ENCODE peak calls at places on chromosomes 5 and 9, in five cellular contexts. One of them, this sample, is unnamed.
A peak's percentile ranks its signal among the peaks of the same experiment; 100 is the strongest.

GRCh38 chr9:89528540-89528939 is 30.6 kb upstream of the SEMA4D start:
- DNase-seq in right lobe of liver: no peak
- DNase-seq in testis: no peak
- DNase-seq in heart left ventricle: no peak
- DNase-seq in ovary: no peak
- DNase-seq in this sample: no peak

GRCh38 chr9:96619109-96619435 is 571 bp downstream of the CDC14B start:
- DNase-seq in right lobe of liver: peak; percentile 48
- DNase-seq in testis: peak; percentile 24
- DNase-seq in heart left ventricle: no peak
- DNase-seq in ovary: peak; percentile 10
- DNase-seq in this sample: peak; percentile 68

GRCh38 chr9:121450241-121450640 is 49.4 kb downstream of the GGTA1 start:
- DNase-seq in right lobe of liver: no peak
- DNase-seq in testis: no peak
- DNase-seq in heart left ventricle: no peak
- DNase-seq in ovary: no peak
- DNase-seq in this sample: no peak

GRCh38 chr5:53027913-53028312 is 38.8 kb downstream of the ITGA2 start:
- DNase-seq in right lobe of liver: no peak
- DNase-seq in testis: no peak
- DNase-seq in heart left ventricle: no peak
- DNase-seq in ovary: no peak
- DNase-seq in this sample: no peak

GRCh38 chr9:95626885-95627558 is 110.3 kb upstream of the PTCH1 start:
- DNase-seq in right lobe of liver: no peak
- DNase-seq in testis: no peak
- DNase-seq in heart left ventricle: peak; percentile 76
- DNase-seq in ovary: no peak
- DNase-seq in this sample: peak; percentile 70

GRCh38 chr5:86074297-86074696 is 543.4 kb upstream of the COX7C start:
- DNase-seq in right lobe of liver: no peak
- DNase-seq in testis: no peak
- DNase-seq in heart left ventricle: no peak
- DNase-seq in ovary: no peak
- DNase-seq in this sample: no peak

GRCh38 chr9:3237121-3237520 is 288.7 kb downstream of the RFX3 start:
- DNase-seq in right lobe of liver: no peak
- DNase-seq in testis: no peak
- DNase-seq in heart left ventricle: no peak
- DNase-seq in ovary: no peak
- DNase-seq in this sample: no peak

GRCh38 chr9:37309136-37309535 is 113.4 kb upstream of the GRHPR start:
- DNase-seq in right lobe of liver: no peak
- DNase-seq in testis: no peak
- DNase-seq in heart left ventricle: no peak
- DNase-seq in ovary: no peak
- DNase-seq in this sample: no peak

GRCh38 chr5:138466900-138467710 is 1.8 kb downstream of the EGR1 start:
- DNase-seq in right lobe of liver: no peak
- DNase-seq in testis: no peak
- DNase-seq in heart left ventricle: no peak
- DNase-seq in ovary: peak; percentile 37
- DNase-seq in this sample: no peak

GRCh38 chr5:133698646-133699526 is 86.5 kb upstream of the FSTL4 start:
- DNase-seq in right lobe of liver: no peak
- DNase-seq in testis: no peak
- DNase-seq in heart left ventricle: no peak
- DNase-seq in ovary: no peak
- DNase-seq in this sample: peak; percentile 25

GRCh38 chr5:98768160-98769005 is 5.1 kb upstream of the RGMB start:
- DNase-seq in right lobe of liver: peak; percentile 48
- DNase-seq in testis: peak; percentile 55
- DNase-seq in heart left ventricle: peak; percentile 51
- DNase-seq in ovary: peak; percentile 39
- DNase-seq in this sample: no peak

GRCh38 chr5:15487228-15487627 is 12.8 kb upstream of the FBXL7 start:
- DNase-seq in right lobe of liver: no peak
- DNase-seq in testis: no peak
- DNase-seq in heart left ventricle: no peak
- DNase-seq in ovary: no peak
- DNase-seq in this sample: no peak

GRCh38 chr5:102959055-102959454 is 160.9 kb downstream of the GIN1 start:
- DNase-seq in right lobe of liver: no peak
- DNase-seq in testis: no peak
- DNase-seq in heart left ventricle: no peak
- DNase-seq in ovary: no peak
- DNase-seq in this sample: no peak

GRCh38 chr5:172728481-172729241 is 42.3 kb downstream of the DUSP1 start:
- DNase-seq in right lobe of liver: no peak
- DNase-seq in testis: no peak
- DNase-seq in heart left ventricle: peak; percentile 21
- DNase-seq in ovary: no peak
- DNase-seq in this sample: no peak

GRCh38 chr5:172953776-172954189 is 5.4 kb upstream of the RPL26L1 start:
- DNase-seq in right lobe of liver: no peak
- DNase-seq in testis: no peak
- DNase-seq in heart left ventricle: no peak
- DNase-seq in ovary: no peak
- DNase-seq in this sample: no peak

GRCh38 chr5:92637247-92637646 is 943.8 kb downstream of the NR2F1-AS1 start:
- DNase-seq in right lobe of liver: no peak
- DNase-seq in testis: no peak
- DNase-seq in heart left ventricle: no peak
- DNase-seq in ovary: no peak
- DNase-seq in this sample: no peak

GRCh38 chr5:72441861-72442540 is 65.2 kb downstream of the ZNF366 start:
- DNase-seq in right lobe of liver: no peak
- DNase-seq in testis: no peak
- DNase-seq in heart left ventricle: no peak
- DNase-seq in ovary: no peak
- DNase-seq in this sample: no peak

GRCh38 chr5:160119142-160119904 is at the start of gene PWWP2A:
- DNase-seq in right lobe of liver: peak; percentile 100
- DNase-seq in testis: peak; percentile 100
- DNase-seq in heart left ventricle: peak; percentile 98
- DNase-seq in ovary: peak; percentile 99
- DNase-seq in this sample: peak; percentile 100

GRCh38 chr5:160116991-160117390 is 2.3 kb downstream of the PWWP2A start:
- DNase-seq in right lobe of liver: no peak
- DNase-seq in testis: no peak
- DNase-seq in heart left ventricle: no peak
- DNase-seq in ovary: no peak
- DNase-seq in this sample: peak; percentile 28

GRCh38 chr5:160119905-160120266 is 636 bp upstream of the PWWP2A start:
- DNase-seq in right lobe of liver: no peak
- DNase-seq in testis: no peak
- DNase-seq in heart left ventricle: no peak
- DNase-seq in ovary: no peak
- DNase-seq in this sample: no peak

DNA sequence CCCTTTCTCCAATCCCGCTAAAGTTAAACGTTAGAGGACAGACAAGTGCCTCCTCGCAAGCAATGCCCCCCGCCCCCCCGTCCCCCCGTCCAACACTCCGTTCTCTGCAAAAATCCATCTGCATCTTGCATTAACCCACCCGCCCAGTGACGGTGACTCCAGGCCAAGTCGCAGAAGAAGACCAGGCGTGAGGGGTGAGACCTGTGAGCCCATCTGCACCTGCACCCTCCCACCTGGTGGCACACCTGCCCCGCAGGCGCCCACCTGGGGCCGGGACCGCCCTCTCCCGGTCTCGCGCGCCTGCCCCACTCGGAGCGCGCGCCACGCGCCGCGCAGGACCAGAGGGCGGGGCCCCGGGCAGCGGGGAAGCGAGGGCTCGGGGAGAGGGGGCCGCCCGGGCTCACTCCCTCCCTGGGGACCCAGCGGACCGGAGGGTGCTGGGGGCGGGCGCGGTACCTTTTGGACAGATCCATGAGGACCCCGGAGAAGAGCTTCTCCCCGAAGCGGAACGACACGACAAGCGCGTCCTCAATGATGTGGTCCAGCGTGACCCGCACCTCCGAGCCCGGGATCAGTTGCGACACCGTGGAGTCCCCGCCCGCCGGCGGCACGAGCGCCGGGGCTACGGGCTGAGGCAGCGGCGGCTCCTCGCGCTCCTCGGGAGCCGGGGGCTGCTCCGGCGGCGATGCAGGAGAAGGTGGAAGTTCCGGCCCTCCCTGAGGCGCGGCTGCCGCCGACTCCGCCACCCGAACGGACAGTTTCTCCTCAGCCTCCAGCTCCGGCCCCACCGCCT is 705 bp downstream of the PWWP2A start:
- DNase-seq in right lobe of liver: peak; percentile 70
- DNase-seq in testis: peak; percentile 51
- DNase-seq in heart left ventricle: peak; percentile 77
- DNase-seq in ovary: peak; percentile 60
- DNase-seq in this sample: peak; percentile 85
- TF ChIP-seq POLR2A in right lobe of liver: no peak
- TF ChIP-seq POLR2A in testis: no peak
- TF ChIP-seq POLR2A in heart left ventricle: no peak
- TF ChIP-seq POLR2A in ovary: no peak
- TF ChIP-seq POLR2A in this sample: no peak

DNA sequence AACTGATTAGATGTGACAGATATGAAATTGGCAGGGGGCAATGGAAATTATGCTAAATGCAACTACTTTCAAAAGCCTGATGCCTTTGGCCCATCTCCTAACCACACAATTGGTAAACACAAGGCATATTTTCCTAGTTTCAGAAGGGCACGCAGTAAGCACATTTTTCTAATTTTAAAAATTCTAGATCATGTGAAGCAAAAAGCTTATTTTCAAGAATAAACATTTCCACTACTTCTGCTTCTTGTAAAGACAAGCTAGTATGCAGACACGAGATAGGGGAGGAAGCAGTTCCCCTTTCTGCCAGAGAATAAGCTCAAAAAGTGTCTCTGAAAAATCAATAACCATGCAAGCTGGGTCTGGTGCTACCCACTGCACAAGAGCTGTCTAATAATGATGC is 67.7 kb downstream of the ABCA1 start:
- DNase-seq in right lobe of liver: no peak
- DNase-seq in testis: no peak
- DNase-seq in heart left ventricle: no peak
- DNase-seq in ovary: no peak
- DNase-seq in this sample: no peak
- H3K27ac ChIP-seq in right lobe of liver: peak overlapping the region; percentile 9
- H3K27ac ChIP-seq in testis: no peak overlapping the region
- H3K27ac ChIP-seq in heart left ventricle: no peak overlapping the region
- H3K27ac ChIP-seq in ovary: no peak overlapping the region
- H3K27ac ChIP-seq in this sample: no peak overlapping the region

GRCh38 chr5:140258873-140259272 is 44.0 kb downstream of the PFDN1 start:
- DNase-seq in right lobe of liver: no peak
- DNase-seq in testis: no peak
- DNase-seq in heart left ventricle: no peak
- DNase-seq in ovary: no peak
- DNase-seq in this sample: no peak
- H3K9me3 ChIP-seq in right lobe of liver: no peaks in the 10 kb centered on the region
- H3K9me3 ChIP-seq in testis: no peaks in the 10 kb centered on the region
- H3K9me3 ChIP-seq in heart left ventricle: no peaks in the 10 kb centered on the region
- H3K9me3 ChIP-seq in ovary: no peaks in the 10 kb centered on the region
- H3K9me3 ChIP-seq in this sample: no peaks in the 10 kb centered on the region

DNA sequence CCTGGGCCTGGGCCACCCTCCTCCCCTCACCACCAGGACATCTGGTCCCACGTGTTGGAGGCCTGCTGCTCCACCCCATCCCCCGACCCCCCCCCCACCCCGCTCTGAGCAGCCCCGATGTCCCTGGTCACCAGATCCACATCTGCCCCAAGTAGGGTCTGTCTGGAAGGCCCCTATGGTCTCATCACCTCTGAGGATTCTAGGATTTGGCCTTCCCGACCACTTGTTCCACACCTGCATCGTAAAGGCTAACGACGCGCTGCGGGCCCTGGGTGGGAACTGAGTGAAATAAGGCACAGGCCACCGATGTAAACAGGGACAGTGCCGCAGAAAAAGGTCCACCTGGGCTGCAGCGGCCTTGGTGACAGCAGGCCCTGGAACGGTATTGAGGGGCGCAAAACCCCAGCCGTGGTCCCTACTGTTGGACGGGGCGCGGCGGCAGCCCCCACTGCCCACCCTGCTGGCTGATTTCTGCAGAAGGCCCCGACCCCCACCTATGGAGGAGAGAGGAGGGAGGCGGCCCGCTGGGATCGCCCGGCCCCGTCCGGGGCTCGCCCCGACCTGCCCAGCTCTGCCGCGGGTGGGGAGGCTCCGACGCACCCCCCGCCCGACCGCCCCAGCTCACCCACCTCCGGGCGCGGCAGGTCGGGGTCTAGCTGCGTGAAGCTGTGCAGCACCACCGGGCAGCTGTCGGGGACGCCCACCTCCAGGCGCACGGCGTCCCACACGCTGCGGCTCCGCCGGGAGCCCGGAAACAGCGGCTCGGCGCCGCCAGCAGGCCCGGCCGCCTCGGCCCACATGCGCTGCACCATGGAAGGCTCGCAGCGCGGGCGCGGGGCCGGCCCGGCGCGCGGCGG is 469 bp downstream of the RALGDS start:
- DNase-seq in right lobe of liver: no peak
- DNase-seq in testis: no peak
- DNase-seq in heart left ventricle: no peak
- DNase-seq in ovary: no peak
- DNase-seq in this sample: peak; percentile 75
- TF ChIP-seq POLR2A in right lobe of liver: peak; percentile 44
- TF ChIP-seq POLR2A in testis: no peak
- TF ChIP-seq POLR2A in heart left ventricle: no peak
- TF ChIP-seq POLR2A in ovary: no peak
- TF ChIP-seq POLR2A in this sample: no peak

DNA sequence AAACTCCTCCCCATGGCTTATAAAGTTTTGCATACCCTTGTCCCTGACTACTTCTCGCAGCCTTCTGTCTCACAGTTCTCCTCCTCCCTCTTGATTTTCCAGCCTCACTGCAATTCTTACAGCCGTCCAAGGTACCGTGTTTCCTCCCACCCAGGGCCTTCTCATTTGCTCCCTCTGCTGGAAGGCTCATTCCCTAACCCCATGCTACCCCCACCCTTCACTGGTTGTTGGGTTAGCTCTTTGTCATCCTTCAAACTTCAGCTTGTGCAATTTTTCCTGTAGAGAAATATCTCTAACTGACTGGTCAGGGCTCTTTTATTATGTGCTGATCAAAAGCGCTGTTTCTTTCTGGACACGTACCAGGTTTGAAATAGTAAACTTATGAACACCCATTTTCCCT is 329.2 kb downstream of the EBF1 start:
- DNase-seq in right lobe of liver: no peak
- DNase-seq in testis: no peak
- DNase-seq in heart left ventricle: no peak
- DNase-seq in ovary: no peak
- DNase-seq in this sample: no peak
- H3K27ac ChIP-seq in right lobe of liver: no peak overlapping the region
- H3K27ac ChIP-seq in testis: no peak overlapping the region
- H3K27ac ChIP-seq in heart left ventricle: no peak overlapping the region
- H3K27ac ChIP-seq in ovary: no peak overlapping the region
- H3K27ac ChIP-seq in this sample: no peak overlapping the region

GRCh38 chr5:179118338-179118737 is 58.2 kb downstream of the ZNF354C start:
- DNase-seq in right lobe of liver: no peak
- DNase-seq in testis: no peak
- DNase-seq in heart left ventricle: no peak
- DNase-seq in ovary: no peak
- DNase-seq in this sample: no peak
- H3K9me3 ChIP-seq in right lobe of liver: no peaks in the 10 kb centered on the region
- H3K9me3 ChIP-seq in testis: no peaks in the 10 kb centered on the region
- H3K9me3 ChIP-seq in heart left ventricle: no peaks in the 10 kb centered on the region
- H3K9me3 ChIP-seq in ovary: no peaks in the 10 kb centered on the region
- H3K9me3 ChIP-seq in this sample: peaks cover 3% of the 10 kb centered on the region

This sample was measured in sigmoid colon.